ENCODE peak calls at places on chromosome 7, in ten cellular contexts. J is EL, B is Daoy, Q is posterior cingulate gyrus, P is brain microvascular endothelial cell, F is NCI-H524, C is GM23338, R is NCI-H2081, E is COR-L47, Z is iris pigment epithelial cell. X is an unnamed sample.

GRCh38 chr7:50858528-50859245 is 76.0 kb upstream of the GRB10 start:
- DNase-seq in J (no peak), B (no peak), Q (no peak), P (no peak), F (no peak), C (no peak), R (no peak), E (no peak), Z (no peak), X (no peak)

GRCh38 chr7:44631458-44632115 is 25.2 kb downstream of the OGDH start:
- DNase-seq in J (no peak), B (no peak), Q (no peak), P (no peak), F (no peak), C (no peak), R (no peak), E (no peak), Z (peak; percentile 54), X (no peak)

GRCh38 chr7:27178366-27178765 is 4.2 kb upstream of the HOXA10 start:
- DNase-seq in J (peak; percentile 76), B (no peak), Q (no peak), P (no peak), F (no peak), C (no peak), R (no peak), E (no peak), Z (no peak), X (no peak)

GRCh38 chr7:95470452-95470851 is 15.3 kb upstream of the ASB4 start:
- DNase-seq in J (peak; percentile 29), B (peak; percentile 75), Q (no peak), P (peak; percentile 81), F (no peak), C (peak; percentile 15), R (peak; percentile 83), E (peak; percentile 66), Z (peak; percentile 92), X (no peak)

GRCh38 chr7:42253316-42253715 is 16.3 kb upstream of the GLI3 start:
- DNase-seq in J (peak; percentile 64), B (no peak), Q (no peak), P (no peak), F (no peak), C (no peak), R (no peak), E (no peak), Z (no peak), X (no peak)

GRCh38 chr7:22429386-22429785 is 70.6 kb downstream of the STEAP1B start:
- DNase-seq in J (no peak), B (no peak), Q (no peak), P (no peak), F (no peak), C (no peak), R (no peak), E (no peak), Z (no peak), X (no peak)

GRCh38 chr7:45001138-45001694 is 1.2 kb downstream of the CCM2 start:
- DNase-seq in J (no peak), B (peak; percentile 24), Q (no peak), P (no peak), F (no peak), C (peak; percentile 71), R (peak; percentile 47), E (no peak), Z (no peak), X (no peak)

GRCh38 chr7:143458263-143458662 is 15.0 kb downstream of the TAS2R60 start:
- DNase-seq in J (peak; percentile 67), B (no peak), Q (no peak), P (no peak), F (no peak), C (no peak), R (no peak), E (no peak), Z (peak; percentile 23), X (no peak)

GRCh38 chr7:4665661-4666060 is 16.4 kb upstream of the FOXK1 start:
- DNase-seq in J (peak; percentile 92), B (peak; percentile 86), Q (no peak), P (peak; percentile 96), F (no peak), C (no peak), R (no peak), E (no peak), Z (peak; percentile 97), X (no peak)

GRCh38 chr7:117854186-117854585 is 19.1 kb downstream of the CTTNBP2 start:
- DNase-seq in J (no peak), B (no peak), Q (no peak), P (no peak), F (no peak), C (no peak), R (no peak), E (no peak), Z (no peak), X (no peak)

GRCh38 chr7:16933296-16934248 is 51.8 kb upstream of the AGR3 start:
- DNase-seq in J (no peak), B (no peak), Q (no peak), P (no peak), F (no peak), C (no peak), R (no peak), E (no peak), Z (no peak), X (no peak)

GRCh38 chr7:85125679-85126078 is 61.2 kb downstream of the SEMA3D start:
- DNase-seq in J (peak; percentile 32), B (no peak), Q (no peak), P (no peak), F (no peak), C (no peak), R (no peak), E (no peak), Z (no peak), X (no peak)

GRCh38 chr7:33157311-33157710 is 27.9 kb downstream of the BBS9 start:
- DNase-seq in J (no peak), B (no peak), Q (no peak), P (no peak), F (no peak), C (no peak), R (no peak), E (no peak), Z (peak; percentile 28), X (no peak)

GRCh38 chr7:137916980-137917645 is 70.3 kb upstream of the DGKI start:
- DNase-seq in J (no peak), B (no peak), Q (no peak), P (no peak), F (no peak), C (no peak), R (no peak), E (no peak), Z (no peak), X (no peak)

GRCh38 chr7:1419310-1419634 is 40.0 kb downstream of the MICALL2 start:
- DNase-seq in J (no peak), B (no peak), Q (no peak), P (no peak), F (no peak), C (no peak), R (no peak), E (no peak), Z (no peak), X (no peak)

GRCh38 chr7:111137296-111138195 is 46.6 kb downstream of the LRRN3 start:
- DNase-seq in J (peak; percentile 65), B (peak; percentile 91), Q (no peak), P (peak; percentile 64), F (no peak), C (no peak), R (no peak), E (no peak), Z (peak; percentile 68), X (no peak)

GRCh38 chr7:150405584-150406310 is 26.6 kb downstream of the ZNF775 start:
- DNase-seq in J (no peak), B (no peak), Q (peak; percentile 45), P (peak; percentile 27), F (no peak), C (peak; percentile 78), R (peak; percentile 56), E (no peak), Z (peak; percentile 43), X (no peak)

GRCh38 chr7:110612680-110613079 is 478.2 kb upstream of the LRRN3 start:
- DNase-seq in J (no peak), B (no peak), Q (no peak), P (no peak), F (no peak), C (no peak), R (no peak), E (no peak), Z (no peak), X (no peak)

GRCh38 chr7:158912406-158912805 is 56.0 kb downstream of the DYNC2I1 start:
- DNase-seq in J (no peak), B (no peak), Q (no peak), P (no peak), F (no peak), C (no peak), R (no peak), E (no peak), Z (peak; percentile 45), X (no peak)

GRCh38 chr7:64869912-64870562 is 33.0 kb upstream of the ZNF273 start:
- DNase-seq in J (no peak), B (no peak), Q (no peak), P (no peak), F (no peak), C (no peak), R (no peak), E (no peak), Z (no peak), X (no peak)

GRCh38 chr7:66182920-66183319 is 22.2 kb upstream of the TPST1 start:
- DNase-seq in J (no peak), B (no peak), Q (no peak), P (no peak), F (no peak), C (no peak), R (no peak), E (no peak), Z (peak; percentile 45), X (no peak)

GRCh38 chr7:150383710-150384397 is 4.7 kb downstream of the ZNF775 start:
- DNase-seq in J (no peak), B (no peak), Q (peak; percentile 95), P (no peak), F (peak; percentile 61), C (peak; percentile 97), R (peak; percentile 61), E (peak; percentile 14), Z (no peak), X (no peak)

GRCh38 chr7:69654381-69654780 is 56.1 kb downstream of the AUTS2 start:
- DNase-seq in J (no peak), B (no peak), Q (no peak), P (no peak), F (no peak), C (no peak), R (peak; percentile 38), E (peak; percentile 43), Z (no peak), X (no peak)

GRCh38 chr7:13179775-13180448 is 492.5 kb downstream of the ARL4A start:
- DNase-seq in J (no peak), B (no peak), Q (no peak), P (no peak), F (no peak), C (no peak), R (no peak), E (no peak), Z (no peak), X (no peak)

GRCh38 chr7:79709574-79710409 is 256.3 kb upstream of the MAGI2 start:
- DNase-seq in J (peak; percentile 11), B (peak; percentile 77), Q (no peak), P (peak; percentile 74), F (no peak), C (no peak), R (peak; percentile 60), E (peak; percentile 65), Z (peak; percentile 61), X (no peak)

GRCh38 chr7:29988391-29989256 is 977 bp downstream of the SCRN1 start:
- DNase-seq in J (peak; percentile 88), B (peak; percentile 95), Q (peak; percentile 62), P (peak; percentile 64), F (peak; percentile 60), C (peak; percentile 69), R (peak; percentile 37), E (peak; percentile 15), Z (peak; percentile 72), X (no peak)

GRCh38 chr7:148901178-148901577 is 17.1 kb upstream of the EZH2 start:
- DNase-seq in J (no peak), B (no peak), Q (no peak), P (no peak), F (no peak), C (no peak), R (no peak), E (no peak), Z (no peak), X (no peak)

GRCh38 chr7:70743531-70743930 is 388.4 kb upstream of the GALNT17 start:
- DNase-seq in J (no peak), B (no peak), Q (no peak), P (no peak), F (no peak), C (no peak), R (no peak), E (no peak), Z (no peak), X (no peak)

X was measured in DMS 273 treated with DMSO at 0.1 percent for 48 hours.